ENCODE peak calls at places on chromosomes 12 and 14, in six cellular contexts. G, B, P, D, F and C are unnamed samples.

GRCh38 chr14:101120636-101121398 is 217.3 kb upstream of the RTL1 start:
- DNase-seq in G (no peak), B (no peak), P (peak), D (no peak), F (no peak), C (peak)

GRCh38 chr14:22545842-22546721 is 42.9 kb downstream of the DAD1 start:
- DNase-seq in G (peak), B (peak), P (no peak), D (peak), F (peak), C (no peak)

GRCh38 chr12:111409403-111410228 is 3.9 kb downstream of the SH2B3 start:
- DNase-seq in G (no peak), B (peak), P (peak), D (peak), F (peak), C (peak)

GRCh38 chr12:68159681-68160304 is at the start of gene IFNG:
- DNase-seq in G (no peak), B (no peak), P (no peak), D (no peak), F (no peak), C (no peak)

GRCh38 chr14:61750708-61751474 is 11.3 kb upstream of the SNAPC1 start:
- DNase-seq in G (peak), B (peak), P (peak), D (peak), F (no peak), C (peak)

GRCh38 chr12:37547611-37548010 is 769.0 kb upstream of the ALG10B start:
- DNase-seq in G (no peak), B (no peak), P (no peak), D (no peak), F (no peak), C (no peak)

GRCh38 chr14:105414456-105415371 is 4.9 kb upstream of the MTA1 start:
- DNase-seq in G (peak), B (peak), P (peak), D (peak), F (no peak), C (peak)

GRCh38 chr12:7927470-7927869 is 8.5 kb downstream of the SLC2A3 start:
- DNase-seq in G (no peak), B (no peak), P (no peak), D (no peak), F (no peak), C (no peak)

GRCh38 chr12:120367924-120368788 is 808 bp downstream of the MSI1 start:
- DNase-seq in G (no peak), B (no peak), P (no peak), D (peak), F (no peak), C (peak)